ENCODE peak calls at places on chromosomes 5 and 9, in four cellular contexts. Z is heart right ventricle, P is endothelial cell of umbilical vein, D is uterus. X is an unnamed sample.
A peak's percentile ranks its signal among the peaks of the same experiment; 100 is the strongest.

GRCh38 chr5:125485003-125485641 is 738.7 kb upstream of the ZNF608 start:
- DNase-seq in Z (peak; percentile 12), P (peak; percentile 96), D (peak; percentile 51), X (no peak)

GRCh38 chr5:171424726-171425125 is 5.3 kb downstream of the FGF18 start:
- DNase-seq in Z (no peak), P (no peak), D (no peak), X (no peak)

GRCh38 chr5:112420111-112420864 is 1.2 kb upstream of the EPB41L4A start:
- DNase-seq in Z (peak; percentile 86), P (peak; percentile 88), D (peak; percentile 76), X (peak; percentile 56)

GRCh38 chr9:123368023-123368422 is 12.0 kb downstream of the CRB2 start:
- DNase-seq in Z (no peak), P (no peak), D (no peak), X (no peak)

GRCh38 chr9:15276328-15276969 is 30.6 kb downstream of the TTC39B start:
- DNase-seq in Z (no peak), P (no peak), D (no peak), X (no peak)

GRCh38 chr9:124941689-124942561 is 1.0 kb upstream of the GOLGA1 start:
- DNase-seq in Z (peak; percentile 44), P (peak; percentile 70), D (peak; percentile 43), X (no peak)

GRCh38 chr9:124259273-124260078 is 1.7 kb downstream of the NEK6 start:
- DNase-seq in Z (peak; percentile 64), P (peak; percentile 77), D (peak; percentile 83), X (peak; percentile 38)

GRCh38 chr5:56522972-56523371 is 289.8 kb upstream of the ANKRD55 start:
- DNase-seq in Z (peak; percentile 24), P (peak; percentile 87), D (peak; percentile 40), X (no peak)

GRCh38 chr5:137320056-137321045 is 178.8 kb downstream of the SPOCK1 start:
- DNase-seq in Z (peak; percentile 26), P (peak; percentile 79), D (peak; percentile 19), X (peak; percentile 15)

GRCh38 chr5:107512029-107512428 is 158.7 kb downstream of the EFNA5 start:
- DNase-seq in Z (no peak), P (no peak), D (no peak), X (no peak)

GRCh38 chr9:106333487-106333886 is 529.5 kb upstream of the ZNF462 start:
- DNase-seq in Z (no peak), P (no peak), D (no peak), X (no peak)

GRCh38 chr5:174917976-174918554 is 193.7 kb downstream of the MSX2 start:
- DNase-seq in Z (no peak), P (no peak), D (no peak), X (no peak)

GRCh38 chr9:20339611-20340010 is 282.7 kb downstream of the MLLT3 start:
- DNase-seq in Z (no peak), P (no peak), D (no peak), X (no peak)

GRCh38 chr9:108761530-108762347 is 94.0 kb downstream of the ACTL7B start:
- DNase-seq in Z (peak; percentile 58), P (peak; percentile 43), D (peak; percentile 37), X (peak; percentile 44)

GRCh38 chr5:103674321-103674720 is 111.7 kb upstream of the NUDT12 start:
- DNase-seq in Z (no peak), P (no peak), D (no peak), X (no peak)

GRCh38 chr5:113489299-113489698 is 1.0 kb upstream of the MCC start:
- DNase-seq in Z (no peak), P (peak; percentile 36), D (no peak), X (no peak)

GRCh38 chr5:44981708-44982107 is 173.0 kb downstream of the MRPS30 start:
- DNase-seq in Z (no peak), P (no peak), D (no peak), X (no peak)

GRCh38 chr9:137162505-137163100 is 7.2 kb downstream of the LRRC26 start:
- DNase-seq in Z (no peak), P (no peak), D (no peak), X (no peak)

GRCh38 chr5:147751156-147751830 is 31.2 kb downstream of the JAKMIP2 start:
- DNase-seq in Z (no peak), P (no peak), D (no peak), X (peak; percentile 47)

GRCh38 chr9:112170235-112170634 is 4.9 kb downstream of the SUSD1 start:
- DNase-seq in Z (no peak), P (no peak), D (no peak), X (no peak)

GRCh38 chr9:20570756-20571155 is 51.5 kb downstream of the MLLT3 start:
- DNase-seq in Z (no peak), P (peak; percentile 16), D (no peak), X (no peak)

GRCh38 chr9:37464426-37465248 is 613 bp downstream of the ZBTB5 start:
- DNase-seq in Z (peak; percentile 77), P (peak; percentile 89), D (no peak), X (no peak)

GRCh38 chr5:167804512-167805220 is 486.8 kb upstream of the WWC1 start:
- DNase-seq in Z (no peak), P (no peak), D (no peak), X (no peak)

GRCh38 chr9:98994226-98995058 is 50.7 kb downstream of the COL15A1 start:
- DNase-seq in Z (no peak), P (no peak), D (no peak), X (no peak)

GRCh38 chr9:98993570-98993945 is 49.9 kb downstream of the COL15A1 start:
- DNase-seq in Z (peak; percentile 48), P (no peak), D (no peak), X (peak; percentile 18)

GRCh38 chr9:98991981-98992884 is 48.5 kb downstream of the COL15A1 start:
- DNase-seq in Z (no peak), P (no peak), D (no peak), X (no peak)

GRCh38 chr9:98995059-98995665 is 51.5 kb downstream of the COL15A1 start:
- DNase-seq in Z (peak; percentile 80), P (no peak), D (peak; percentile 50), X (no peak)

DNA sequence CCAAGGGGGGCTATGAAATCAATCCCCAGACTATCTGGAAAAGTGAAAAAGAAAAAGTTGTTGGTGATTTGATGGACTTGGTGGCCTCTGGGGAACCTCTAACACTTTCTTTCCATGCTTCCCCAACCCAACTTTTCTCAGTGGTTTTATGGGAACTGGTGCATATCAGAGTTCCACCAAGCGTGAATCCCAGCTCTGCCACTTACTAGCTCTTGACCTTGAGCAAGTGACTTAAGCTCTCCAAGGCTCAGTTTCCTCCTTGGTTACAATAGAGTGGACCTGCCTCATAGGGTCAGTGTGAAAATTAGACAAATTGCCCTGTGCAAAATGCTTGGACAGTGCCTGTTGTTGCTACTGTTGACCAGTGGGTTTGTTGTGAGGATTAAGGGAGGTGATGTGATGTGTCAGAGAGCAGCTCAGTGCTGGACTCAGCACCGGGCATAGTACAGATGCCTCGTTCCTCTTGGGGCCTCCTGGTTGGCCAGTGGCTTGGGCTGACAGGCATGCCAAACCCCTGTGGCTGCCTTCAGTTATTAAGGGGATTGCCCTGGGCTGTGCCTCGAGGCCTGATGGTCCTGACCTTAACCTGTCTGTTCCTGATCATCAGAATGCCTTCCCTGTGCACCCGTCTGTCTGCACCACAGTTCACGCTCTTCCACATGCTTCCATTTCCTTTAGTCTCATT is 49.3 kb downstream of the COL15A1 start:
- DNase-seq in Z (no peak), P (no peak), D (no peak), X (no peak)
- H3K27ac ChIP-seq in Z (peak overlapping the region; percentile 41), P (no peak overlapping the region), D (no peak overlapping the region), X (no peak overlapping the region)

DNA sequence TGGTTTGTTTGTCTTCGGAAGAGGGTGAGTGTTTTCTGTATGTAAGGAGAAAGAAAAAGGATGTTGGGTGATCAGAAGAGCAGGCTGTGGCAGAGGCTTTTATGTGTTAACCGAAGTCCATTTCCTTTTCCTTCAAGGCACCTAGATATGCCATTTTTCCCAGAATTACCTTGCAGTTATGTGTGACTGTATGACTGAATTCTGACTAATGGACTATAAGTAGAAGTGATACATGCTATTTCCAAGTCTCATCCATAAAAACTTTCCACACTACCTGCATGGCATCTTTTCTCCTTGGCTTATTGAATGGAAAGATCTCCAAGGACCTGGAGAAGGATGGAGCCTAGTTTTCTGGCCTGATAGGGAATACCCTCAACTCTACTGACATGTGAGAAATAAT is 10.6 kb upstream of the NDUFS4 start:
- DNase-seq in Z (no peak), P (no peak), D (no peak), X (no peak)
- H3K27ac ChIP-seq in Z (no peak overlapping the region), P (no peak overlapping the region), D (no peak overlapping the region), X (no peak overlapping the region)

GRCh38 chr9:36136894-36137391 is 410 bp downstream of the GLIPR2 start:
- DNase-seq in Z (no peak), P (no peak), D (no peak), X (no peak)

GRCh38 chr9:36137392-36138004 is 965 bp downstream of the GLIPR2 start:
- DNase-seq in Z (no peak), P (peak; percentile 44), D (peak; percentile 54), X (no peak)

GRCh38 chr9:36135791-36136276 is 699 bp upstream of the GLIPR2 start:
- DNase-seq in Z (no peak), P (no peak), D (peak; percentile 14), X (no peak)

GRCh38 chr9:36134761-36135505 is 1.6 kb upstream of the GLIPR2 start:
- DNase-seq in Z (no peak), P (no peak), D (no peak), X (no peak)

DNA sequence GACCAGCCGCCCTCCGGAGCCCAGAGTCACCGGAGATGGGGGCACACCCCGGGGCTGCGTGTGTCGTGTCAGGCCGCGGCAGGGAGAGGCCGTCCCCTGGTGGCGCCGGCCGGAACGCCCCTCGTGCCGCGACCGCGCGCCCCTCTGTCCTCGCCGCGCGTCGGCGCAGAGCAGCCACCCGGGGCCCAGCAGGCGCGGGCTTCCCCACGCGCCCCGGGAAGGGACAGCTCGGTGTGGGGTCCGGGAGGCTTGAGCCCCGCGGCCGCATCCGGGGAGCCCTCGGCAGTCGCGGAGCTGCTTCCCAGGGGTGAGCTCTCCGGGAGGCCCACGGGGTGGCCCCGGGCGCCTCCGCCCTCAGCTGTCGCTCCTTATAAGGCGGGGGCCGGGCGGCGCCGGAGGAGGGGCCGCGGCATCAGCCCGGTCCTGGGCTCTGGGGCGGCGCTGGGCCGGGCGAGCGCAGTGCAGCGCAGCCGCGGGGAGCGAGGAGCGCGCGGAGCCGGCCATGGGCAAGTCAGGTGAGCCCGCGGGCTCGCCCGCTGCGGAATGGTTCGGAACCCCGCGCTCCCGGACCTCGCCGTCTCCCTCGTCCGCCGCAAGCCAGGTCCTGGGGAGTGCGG is at the start of gene GLIPR2:
- DNase-seq in Z (peak; percentile 68), P (peak; percentile 55), D (peak; percentile 83), X (peak; percentile 66)
- H3K27ac ChIP-seq in Z (peak within 1 kb of the TSS; percentile 83), P (peak within 1 kb of the TSS; percentile 16), D (peak within 1 kb of the TSS; percentile 88), X (no peak within 1 kb of the TSS)

DNA sequence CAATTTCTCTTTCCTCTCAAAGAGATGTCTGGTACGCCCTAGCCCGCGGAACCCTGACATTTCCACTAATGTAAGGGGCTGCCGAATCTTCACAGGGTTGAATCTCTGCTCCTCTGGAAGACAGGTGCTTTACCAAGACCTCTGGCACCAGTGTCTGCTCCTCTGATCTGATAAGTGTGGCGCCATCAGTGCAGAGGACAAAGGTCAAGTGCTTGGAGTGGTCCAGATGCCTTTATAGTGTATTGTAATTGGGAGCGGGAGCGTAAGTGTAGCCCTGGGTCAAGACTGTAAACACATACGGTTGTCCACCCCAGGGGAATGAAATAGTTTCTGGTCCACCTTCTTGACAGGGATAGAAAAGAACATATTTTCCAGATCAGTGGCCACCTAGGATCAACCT is 17.7 kb downstream of the ADAMTSL2 start:
- DNase-seq in Z (no peak), P (no peak), D (no peak), X (no peak)
- H3K27ac ChIP-seq in Z (no peak overlapping the region), P (no peak overlapping the region), D (no peak overlapping the region), X (no peak overlapping the region)